ENCODE peak calls at places on chromosomes 16 and 17, in four cellular contexts. Z is brain microvascular endothelial cell, M is uterus, G is thyroid gland. C is an unnamed sample. For H3K27me3, the result is how much of the 10 kb centered on the place peaks cover.

GRCh38 chr17:82881900-82882714 is 42.3 kb upstream of the ZNF750 start:
- DNase-seq in Z (no peak), M (peak), G (no peak), C (no peak)

GRCh38 chr16:27228036-27228435 is 24.7 kb downstream of the KDM8 start:
- DNase-seq in Z (no peak), M (no peak), G (no peak), C (peak)

GRCh38 chr17:65079489-65079900 is 23.0 kb upstream of the GNA13 start:
- DNase-seq in Z (no peak), M (no peak), G (no peak), C (no peak)

GRCh38 chr17:67156269-67157199 is 88.5 kb downstream of the HELZ start:
- DNase-seq in Z (peak), M (no peak), G (no peak), C (no peak)

GRCh38 chr17:44442806-44443205 is 53.4 kb upstream of the ITGA2B start:
- DNase-seq in Z (no peak), M (no peak), G (peak), C (no peak)

GRCh38 chr17:7834891-7835817 is 1.1 kb downstream of the KDM6B start:
- DNase-seq in Z (peak), M (peak), G (peak), C (peak)

GRCh38 chr16:19696312-19696711 is 21.7 kb downstream of the KNOP1 start:
- DNase-seq in Z (peak), M (peak), G (peak), C (peak)

GRCh38 chr16:84879569-84880487 is 60.0 kb downstream of the CRISPLD2 start:
- DNase-seq in Z (no peak), M (no peak), G (no peak), C (no peak)

GRCh38 chr17:40327244-40327666 is 18.3 kb downstream of the RARA start:
- DNase-seq in Z (no peak), M (no peak), G (no peak), C (no peak)

GRCh38 chr16:10992797-10993196 is 48.4 kb downstream of the CLEC16A start:
- DNase-seq in Z (peak), M (no peak), G (no peak), C (no peak)

GRCh38 chr16:53094013-53094630 is 39.3 kb downstream of the CHD9 start:
- DNase-seq in Z (peak), M (no peak), G (peak), C (no peak)

GRCh38 chr16:78436846-78437245 is 337.4 kb downstream of the WWOX start:
- DNase-seq in Z (no peak), M (no peak), G (peak), C (no peak)

GRCh38 chr16:81560979-81561657 is 116.5 kb downstream of the CMIP start:
- DNase-seq in Z (peak), M (no peak), G (no peak), C (no peak)

GRCh38 chr17:77959926-77960521 is 1.5 kb downstream of the TNRC6C start:
- DNase-seq in Z (no peak), M (no peak), G (peak), C (peak)

GRCh38 chr17:70636517-70637133 is 467.3 kb downstream of the KCNJ2 start:
- DNase-seq in Z (peak), M (no peak), G (no peak), C (no peak)

GRCh38 chr17:13865650-13866049 is 203.7 kb upstream of the COX10 start:
- DNase-seq in Z (no peak), M (no peak), G (no peak), C (no peak)

GRCh38 chr17:4759776-4760236 is 11.9 kb upstream of the TM4SF5 start:
- DNase-seq in Z (no peak), M (no peak), G (no peak), C (no peak)

GRCh38 chr17:32361270-32361669 is 11.3 kb downstream of the ZNF207 start:
- DNase-seq in Z (no peak), M (no peak), G (no peak), C (no peak)

GRCh38 chr17:75152971-75153853 is 1.1 kb downstream of the JPT1 start:
- DNase-seq in Z (no peak), M (no peak), G (peak), C (no peak)

GRCh38 chr16:30456302-30456701 is 10.6 kb upstream of the SEPHS2 start:
- DNase-seq in Z (no peak), M (no peak), G (no peak), C (no peak)

GRCh38 chr17:2023692-2024571 is 1.2 kb downstream of the RTN4RL1 start:
- DNase-seq in Z (no peak), M (peak), G (peak), C (no peak)

GRCh38 chr16:57045694-57046381 is 46.5 kb upstream of the CPNE2 start:
- DNase-seq in Z (peak), M (peak), G (peak), C (peak)

GRCh38 chr17:72861811-72862210 is 230.7 kb downstream of the SLC39A11 start:
- DNase-seq in Z (no peak), M (no peak), G (no peak), C (no peak)

GRCh38 chr16:30509081-30509480 is 17.3 kb downstream of the ZNF768 start:
- DNase-seq in Z (no peak), M (no peak), G (no peak), C (no peak)

GRCh38 chr16:56450275-56450889 is 750 bp downstream of the NUDT21 start:
- DNase-seq in Z (no peak), M (no peak), G (no peak), C (no peak)

DNA sequence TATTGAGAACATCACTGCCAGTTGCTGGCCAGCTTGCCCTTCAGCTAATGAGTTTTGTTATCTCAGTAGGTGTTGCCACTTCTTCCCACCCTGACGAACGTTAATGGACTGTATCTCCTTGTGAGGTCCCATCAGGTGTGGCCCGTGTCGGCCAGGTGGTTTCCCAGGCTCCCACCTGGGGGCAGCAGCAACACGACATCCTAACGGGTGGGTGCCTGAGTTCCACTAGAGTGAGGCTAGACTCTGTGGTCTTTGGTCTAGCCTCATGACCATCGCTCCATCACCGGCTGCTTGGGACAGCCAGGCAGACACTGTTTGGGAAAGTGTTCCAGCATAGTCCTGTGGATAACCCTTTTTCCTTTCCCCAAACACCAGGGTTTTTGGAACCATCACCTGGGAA is 45.6 kb upstream of the LCMT1 start:
- DNase-seq in Z (no peak), M (no peak), G (no peak), C (no peak)
- TF ChIP-seq CTCF in Z (no peak), M (no peak), G (no peak), C (no peak)

GRCh38 chr16:88022076-88023042 is 71.1 kb downstream of the BANP start:
- DNase-seq in Z (no peak), M (peak), G (no peak), C (no peak)
- H3K27me3 ChIP-seq in Z (under half), M (under half), G (under half), C (under half)

GRCh38 chr16:20874088-20874581 is 26.0 kb downstream of the DCUN1D3 start:
- DNase-seq in Z (no peak), M (no peak), G (no peak), C (no peak)
- H3K4me3 ChIP-seq in Z (no peak), M (no peak), G (no peak), C (no peak)

GRCh38 chr16:59192551-59193199 is 458.6 kb upstream of the GOT2 start:
- DNase-seq in Z (peak), M (no peak), G (no peak), C (no peak)
- TF ChIP-seq CTCF in Z (peak), M (no peak), G (no peak), C (no peak)

DNA sequence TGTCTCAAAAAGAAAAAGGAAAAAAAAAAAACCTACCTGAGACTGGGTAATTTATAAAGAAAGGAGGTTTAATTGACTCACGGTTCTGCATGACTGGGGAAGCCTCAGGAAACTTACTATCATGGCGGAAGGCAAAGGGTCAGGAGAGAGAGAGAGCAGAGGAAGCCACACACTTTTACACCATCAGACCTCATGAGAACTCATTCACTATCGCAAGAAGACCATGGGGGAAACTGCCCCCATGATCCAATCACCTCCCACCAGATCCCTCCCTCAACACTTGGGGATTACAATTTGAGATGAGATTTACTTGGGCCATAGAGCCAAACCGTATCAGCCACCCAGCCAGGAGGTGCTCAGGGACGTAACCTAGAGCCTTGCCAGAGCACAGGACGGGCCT is 20.8 kb downstream of the NAGPA start:
- DNase-seq in Z (no peak), M (no peak), G (no peak), C (no peak)
- H3K27me3 ChIP-seq in Z (under half), M (under half), G (under half), C (under half)

C was measured in dorsolateral prefrontal cortex.